ENCODE peak calls at places on chromosomes 2 and 18, in seven cellular contexts. W is astrocyte, A is endothelial cell of umbilical vein, X is GM23248, D is fibroblast of lung, E is hepatocyte, Z is neural progenitor cell. I is an unnamed sample.
A peak's percentile ranks its signal among the peaks of the same experiment; 100 is the strongest.

GRCh38 chr18:25832008-25832604 is 258.3 kb downstream of the SS18 start:
- DNase-seq in W (peak; percentile 36), A (peak; percentile 73), X (peak; percentile 81), D (peak; percentile 73), E (peak; percentile 76), Z (peak; percentile 82), I (no peak)

GRCh38 chr2:203261326-203262159 is 22.7 kb downstream of the CYP20A1 start:
- DNase-seq in W (no peak), A (no peak), X (no peak), D (no peak), E (no peak), Z (peak; percentile 4), I (no peak)

GRCh38 chr2:146246734-146247523 is 1597.9 kb upstream of the ACVR2A start:
- DNase-seq in W (peak; percentile 54), A (no peak), X (peak; percentile 28), D (no peak), E (no peak), Z (no peak), I (no peak)

GRCh38 chr2:241950878-241951331 is 81.4 kb downstream of the RTP5 start:
- DNase-seq in W (peak; percentile 12), A (peak; percentile 49), X (peak; percentile 81), D (peak; percentile 70), E (peak; percentile 89), Z (peak; percentile 94), I (no peak)

GRCh38 chr2:189629553-189630453 is 31.5 kb upstream of the ASNSD1 start:
- DNase-seq in W (no peak), A (peak; percentile 59), X (no peak), D (peak; percentile 73), E (no peak), Z (no peak), I (no peak)

GRCh38 chr2:161556440-161556839 is 67.8 kb upstream of the SLC4A10 start:
- DNase-seq in W (no peak), A (no peak), X (peak; percentile 20), D (no peak), E (no peak), Z (no peak), I (no peak)

GRCh38 chr2:52340185-52340584 is 1308.3 kb upstream of the NRXN1 start:
- DNase-seq in W (peak; percentile 6), A (no peak), X (no peak), D (peak; percentile 13), E (peak; percentile 7), Z (peak; percentile 24), I (no peak)

GRCh38 chr18:54440292-54440691 is 82.6 kb downstream of the C18orf54 start:
- DNase-seq in W (no peak), A (no peak), X (no peak), D (no peak), E (no peak), Z (no peak), I (no peak)

GRCh38 chr18:70280007-70280925 is 8.6 kb upstream of the SOCS6 start:
- DNase-seq in W (no peak), A (peak; percentile 48), X (peak; percentile 40), D (no peak), E (no peak), Z (no peak), I (peak; percentile 50)

GRCh38 chr18:55249572-55249971 is 290.3 kb upstream of the CCDC68 start:
- DNase-seq in W (peak; percentile 49), A (no peak), X (no peak), D (no peak), E (no peak), Z (no peak), I (no peak)

GRCh38 chr2:190511104-190511503 is 23.4 kb downstream of the NEMP2 start:
- DNase-seq in W (peak; percentile 16), A (peak; percentile 65), X (peak; percentile 55), D (peak; percentile 73), E (no peak), Z (no peak), I (no peak)

GRCh38 chr2:146004470-146004869 is 1484.6 kb upstream of the ZEB2 start:
- DNase-seq in W (peak; percentile 76), A (peak; percentile 14), X (peak; percentile 28), D (peak; percentile 91), E (no peak), Z (no peak), I (no peak)

GRCh38 chr2:134366359-134366758 is 112.5 kb downstream of the MGAT5 start:
- DNase-seq in W (no peak), A (no peak), X (no peak), D (no peak), E (no peak), Z (no peak), I (peak; percentile 82)

GRCh38 chr2:96962567-96963203 is 23.7 kb downstream of the FAM178B start:
- DNase-seq in W (no peak), A (no peak), X (no peak), D (no peak), E (no peak), Z (no peak), I (no peak)

GRCh38 chr2:112623913-112624777 is 21.6 kb upstream of the SLC20A1 start:
- DNase-seq in W (peak; percentile 81), A (peak; percentile 65), X (peak; percentile 95), D (peak; percentile 89), E (peak; percentile 63), Z (no peak), I (peak; percentile 90)

GRCh38 chr2:17538844-17539554 is 1.5 kb upstream of the VSNL1 start:
- DNase-seq in W (peak; percentile 60), A (peak; percentile 31), X (peak; percentile 77), D (peak; percentile 78), E (peak; percentile 90), Z (peak; percentile 87), I (peak; percentile 62)

GRCh38 chr18:58579561-58580047 is 49.3 kb downstream of the ALPK2 start:
- DNase-seq in W (peak; percentile 95), A (no peak), X (peak; percentile 94), D (peak; percentile 53), E (no peak), Z (no peak), I (no peak)

GRCh38 chr2:232315049-232315922 is 63.3 kb upstream of the ALPP start:
- DNase-seq in W (peak; percentile 76), A (peak; percentile 83), X (peak; percentile 92), D (peak; percentile 78), E (no peak), Z (no peak), I (peak; percentile 89)

GRCh38 chr2:40321822-40322221 is 130.1 kb downstream of the SLC8A1 start:
- DNase-seq in W (no peak), A (no peak), X (no peak), D (no peak), E (no peak), Z (no peak), I (no peak)

GRCh38 chr18:23586249-23587196 is at the start of gene NPC1:
- DNase-seq in W (peak; percentile 88), A (peak; percentile 91), X (peak; percentile 98), D (peak; percentile 92), E (peak; percentile 99), Z (peak; percentile 98), I (peak; percentile 87)

GRCh38 chr18:23588836-23589560 is 2.7 kb upstream of the NPC1 start:
- DNase-seq in W (peak; percentile 37), A (no peak), X (no peak), D (no peak), E (no peak), Z (peak; percentile 58), I (no peak)

GRCh38 chr18:23585897-23586248 is 433 bp downstream of the NPC1 start:
- DNase-seq in W (no peak), A (no peak), X (no peak), D (no peak), E (no peak), Z (no peak), I (no peak)

GRCh38 chr18:23585007-23585871 is 1.1 kb downstream of the NPC1 start:
- DNase-seq in W (peak; percentile 14), A (peak; percentile 40), X (peak; percentile 61), D (no peak), E (peak; percentile 54), Z (peak; percentile 28), I (no peak)

GRCh38 chr18:23587220-23587642 is 925 bp upstream of the NPC1 start:
- DNase-seq in W (no peak), A (no peak), X (no peak), D (no peak), E (no peak), Z (no peak), I (no peak)
- H3K27ac ChIP-seq in W (no peak overlapping the region), A (peak overlapping the region; percentile 99), X (peak overlapping the region; percentile 92), D (peak overlapping the region; percentile 45), E (peak overlapping the region; percentile 100), Z (no peak overlapping the region), I (no peak overlapping the region)

DNA sequence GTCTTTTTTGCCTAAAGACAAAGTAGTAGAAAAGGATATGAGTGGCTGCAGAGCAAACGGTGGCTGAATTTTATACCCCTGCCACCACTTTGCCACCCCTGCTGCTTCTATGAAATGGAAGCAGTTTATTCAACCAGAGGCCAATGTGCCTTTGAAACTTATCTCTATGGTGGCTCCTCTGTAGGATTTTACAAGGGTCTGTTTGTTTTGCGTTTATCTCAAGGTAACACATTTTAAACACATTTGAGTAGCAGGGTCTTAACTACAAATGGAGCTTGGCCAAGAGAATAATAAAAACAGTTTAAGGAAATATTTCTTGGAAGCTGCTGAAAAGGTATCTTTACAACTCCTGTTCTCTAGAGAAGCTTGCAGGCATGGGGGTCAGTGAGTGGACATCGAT is 6.1 kb downstream of the ALLC start:
- DNase-seq in W (no peak), A (no peak), X (no peak), D (no peak), E (no peak), Z (no peak), I (no peak)
- H2AFZ ChIP-seq in W (no peak overlapping the region), A (no peak overlapping the region), X (no peak overlapping the region), D (no peak overlapping the region), E (no peak overlapping the region), Z (no peak overlapping the region), I (no peak overlapping the region)

GRCh38 chr2:104746790-104747320 is 107.1 kb upstream of the POU3F3 start:
- DNase-seq in W (no peak), A (no peak), X (no peak), D (no peak), E (no peak), Z (no peak), I (no peak)

GRCh38 chr2:104745856-104746255 is 108.1 kb upstream of the POU3F3 start:
- DNase-seq in W (no peak), A (no peak), X (no peak), D (no peak), E (no peak), Z (no peak), I (no peak)

GRCh38 chr2:104744537-104744936 is 109.4 kb upstream of the POU3F3 start:
- DNase-seq in W (no peak), A (no peak), X (no peak), D (no peak), E (no peak), Z (no peak), I (no peak)

GRCh38 chr2:104750061-104750460 is 103.9 kb upstream of the POU3F3 start:
- DNase-seq in W (no peak), A (no peak), X (no peak), D (no peak), E (no peak), Z (no peak), I (no peak)

DNA sequence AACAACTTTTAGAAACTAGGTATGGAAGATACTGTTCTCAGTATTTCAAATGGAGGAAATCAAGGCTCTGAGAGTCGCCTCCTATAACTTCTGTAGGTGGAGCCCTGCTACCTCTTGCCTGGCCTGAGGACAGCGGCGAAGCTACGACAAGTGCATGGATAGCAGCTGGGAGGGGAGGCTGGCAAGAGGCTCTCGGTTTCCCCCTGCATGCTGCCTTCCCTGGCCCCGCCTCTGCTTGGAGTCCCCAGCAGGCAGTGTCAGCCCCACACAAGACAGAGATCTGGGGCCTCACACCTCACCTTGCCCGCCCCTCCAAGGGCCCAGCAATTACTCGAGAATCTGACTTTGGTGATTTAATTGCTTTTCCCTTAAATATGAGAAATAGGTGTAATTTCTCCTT is 107.6 kb upstream of the POU3F3 start:
- DNase-seq in W (no peak), A (no peak), X (no peak), D (no peak), E (no peak), Z (peak; percentile 26), I (no peak)
- H3K27me3 ChIP-seq in W (no peaks in the 10 kb centered on the region), A (no peaks in the 10 kb centered on the region), X (no peaks in the 10 kb centered on the region), D (no peaks in the 10 kb centered on the region), E (no peaks in the 10 kb centered on the region), Z (no peaks in the 10 kb centered on the region), I (no peaks in the 10 kb centered on the region)

GRCh38 chr2:42974303-42974696 is 181.9 kb upstream of the HAAO start:
- DNase-seq in W (no peak), A (no peak), X (no peak), D (peak; percentile 29), E (no peak), Z (no peak), I (no peak)
- H3K27ac ChIP-seq in W (peak overlapping the region; percentile 64), A (no peak overlapping the region), X (peak overlapping the region; percentile 64), D (peak overlapping the region; percentile 75), E (peak overlapping the region; percentile 96), Z (no peak overlapping the region), I (no peak overlapping the region)